ENCODE peak calls at places on chromosomes 3 and 15, in six cellular contexts. X is GM12892, U is GM12891, M is breast epithelium, F is A549, R is H54. A is an unnamed sample.

GRCh38 chr3:196341142-196341541 is 3.0 kb upstream of the TM4SF19 start:
- DNase-seq in X (no peak), U (no peak), M (no peak), F (no peak), R (peak), A (peak)

GRCh38 chr3:172522871-172523818 is at the start of gene TNFSF10:
- DNase-seq in X (peak), U (peak), M (peak), F (no peak), R (peak), A (peak)

GRCh38 chr15:92018535-92019239 is 165.2 kb downstream of the SLCO3A1 start:
- DNase-seq in X (no peak), U (no peak), M (no peak), F (no peak), R (no peak), A (peak)

GRCh38 chr3:160400631-160401150 is 1.2 kb downstream of the SMC4 start:
- DNase-seq in X (peak), U (no peak), M (no peak), F (no peak), R (no peak), A (peak)

GRCh38 chr15:63439536-63440264 is 58.1 kb upstream of the CA12 start:
- DNase-seq in X (no peak), U (no peak), M (no peak), F (no peak), R (peak), A (no peak)

GRCh38 chr3:112605285-112605684 is 35.7 kb downstream of the CCDC80 start:
- DNase-seq in X (no peak), U (no peak), M (no peak), F (no peak), R (peak), A (no peak)

GRCh38 chr3:175940881-175941280 is 1081.7 kb downstream of the NAALADL2 start:
- DNase-seq in X (no peak), U (no peak), M (no peak), F (no peak), R (no peak), A (no peak)

GRCh38 chr3:152305075-152305474 is 36.3 kb downstream of the MBNL1 start:
- DNase-seq in X (no peak), U (no peak), M (no peak), F (no peak), R (no peak), A (no peak)

GRCh38 chr3:42010530-42010929 is 48.6 kb upstream of the ULK4 start:
- DNase-seq in X (no peak), U (no peak), M (no peak), F (no peak), R (no peak), A (no peak)

GRCh38 chr15:28901587-28901980 is 15.8 kb downstream of the APBA2 start:
- DNase-seq in X (no peak), U (no peak), M (peak), F (no peak), R (no peak), A (no peak)

GRCh38 chr15:33547876-33548275 is 237.1 kb downstream of the RYR3 start:
- DNase-seq in X (no peak), U (no peak), M (no peak), F (no peak), R (no peak), A (no peak)

GRCh38 chr3:39961404-39961693 is 151.9 kb downstream of the MYRIP start:
- DNase-seq in X (no peak), U (no peak), M (no peak), F (no peak), R (no peak), A (no peak)

GRCh38 chr3:186318135-186318534 is 43.9 kb downstream of the DGKG start:
- DNase-seq in X (no peak), U (no peak), M (no peak), F (no peak), R (no peak), A (no peak)

GRCh38 chr3:177973241-177973840 is 562.9 kb upstream of the KCNMB2 start:
- DNase-seq in X (no peak), U (no peak), M (no peak), F (no peak), R (no peak), A (no peak)

GRCh38 chr3:55852326-55852725 is 365.2 kb upstream of the WNT5A start:
- DNase-seq in X (no peak), U (no peak), M (no peak), F (no peak), R (no peak), A (no peak)

GRCh38 chr3:69753179-69753775 is 14.0 kb downstream of the MITF start:
- DNase-seq in X (no peak), U (no peak), M (no peak), F (no peak), R (no peak), A (no peak)

GRCh38 chr3:117633207-117633606 is 923.6 kb downstream of the TUSC7 start:
- DNase-seq in X (no peak), U (no peak), M (no peak), F (no peak), R (no peak), A (no peak)

GRCh38 chr3:139557041-139557440 is 17.5 kb upstream of the RBP1 start:
- DNase-seq in X (no peak), U (no peak), M (no peak), F (no peak), R (no peak), A (peak)

GRCh38 chr3:12181301-12181700 is 22.6 kb upstream of the TIMP4 start:
- DNase-seq in X (no peak), U (no peak), M (no peak), F (no peak), R (no peak), A (no peak)

GRCh38 chr3:188489639-188490405 is 335.9 kb downstream of the LPP start:
- DNase-seq in X (no peak), U (no peak), M (no peak), F (no peak), R (no peak), A (no peak)

GRCh38 chr3:197432407-197433127 is 123.2 kb downstream of the BDH1 start:
- DNase-seq in X (no peak), U (no peak), M (no peak), F (no peak), R (no peak), A (peak)

GRCh38 chr3:120848503-120848902 is 59.5 kb upstream of the STXBP5L start:
- DNase-seq in X (no peak), U (no peak), M (no peak), F (no peak), R (no peak), A (no peak)

GRCh38 chr15:98856540-98856907 is 151.1 kb downstream of the PGPEP1L start:
- DNase-seq in X (no peak), U (no peak), M (no peak), F (no peak), R (no peak), A (no peak)

GRCh38 chr15:50058231-50058630 is 60.8 kb downstream of the ATP8B4 start:
- DNase-seq in X (no peak), U (no peak), M (no peak), F (no peak), R (no peak), A (no peak)

GRCh38 chr3:14289590-14290453 is 111.2 kb downstream of the LSM3 start:
- DNase-seq in X (no peak), U (no peak), M (no peak), F (peak), R (peak), A (peak)

GRCh38 chr3:20511863-20512262 is 325.9 kb upstream of the SGO1 start:
- DNase-seq in X (no peak), U (peak), M (no peak), F (peak), R (peak), A (peak)

GRCh38 chr3:64157150-64158035 is 67.9 kb downstream of the PRICKLE2 start:
- DNase-seq in X (no peak), U (no peak), M (no peak), F (no peak), R (no peak), A (no peak)

GRCh38 chr15:31238369-31238768 is 88.3 kb upstream of the KLF13 start:
- DNase-seq in X (no peak), U (no peak), M (no peak), F (no peak), R (no peak), A (no peak)

GRCh38 chr3:38005076-38006020 is 14.8 kb downstream of the VILL start:
- DNase-seq in X (no peak), U (no peak), M (peak), F (no peak), R (no peak), A (peak)

GRCh38 chr3:47573190-47574172 is 5.2 kb downstream of the CSPG5 start:
- DNase-seq in X (no peak), U (no peak), M (no peak), F (no peak), R (no peak), A (no peak)

GRCh38 chr15:25169318-25169717 is 214.5 kb downstream of the SNRPN start:
- DNase-seq in X (no peak), U (no peak), M (peak), F (no peak), R (no peak), A (peak)

GRCh38 chr3:51338632-51339031 is 46.5 kb upstream of the MANF start:
- DNase-seq in X (no peak), U (no peak), M (no peak), F (no peak), R (no peak), A (no peak)

GRCh38 chr3:135148431-135148830 is 353.4 kb downstream of the EPHB1 start:
- DNase-seq in X (no peak), U (no peak), M (no peak), F (no peak), R (no peak), A (peak)
- TF ChIP-seq POLR2A in X (no peak), U (no peak), M (no peak), F (no peak), R (no peak), A (no peak)

GRCh38 chr15:65304393-65305143 is at the start of gene RNU5B-1:
- DNase-seq in X (peak), U (no peak), M (no peak), F (peak), R (no peak), A (peak)
- TF ChIP-seq POLR2A in X (peak), U (peak), M (peak), F (peak), R (peak), A (peak)

DNA sequence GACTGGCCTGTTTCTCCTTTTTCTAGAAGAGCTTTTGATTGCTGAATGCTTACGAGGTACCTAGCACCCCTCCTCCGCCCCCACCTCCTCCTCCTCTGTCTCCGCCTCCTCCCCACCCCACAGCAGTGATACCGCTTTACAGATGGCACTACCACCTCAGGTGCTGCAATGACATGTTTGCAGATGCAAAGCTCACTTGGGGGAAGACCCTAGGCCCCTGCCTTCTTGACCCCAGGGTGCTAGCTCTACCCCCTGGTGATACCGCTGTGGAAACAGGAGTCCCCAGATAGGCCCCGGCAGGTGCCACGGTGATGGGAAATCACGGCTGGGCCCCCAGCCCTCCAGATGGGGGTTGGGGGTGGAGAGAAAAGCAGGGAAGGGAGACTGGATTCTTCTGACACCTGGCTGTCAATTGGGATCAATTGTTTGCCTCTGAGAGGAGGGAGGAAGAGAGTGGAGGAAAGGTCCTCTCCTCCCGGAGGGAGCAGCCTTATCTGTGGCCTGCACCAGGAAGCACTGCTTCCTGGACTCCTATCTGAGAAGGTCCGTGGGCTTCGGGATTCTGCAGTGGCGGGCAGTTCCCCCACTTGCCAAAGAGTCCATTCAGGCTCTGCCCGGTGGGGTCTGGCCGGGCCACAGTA is 37.6 kb downstream of the DNASE1L3 start:
- DNase-seq in X (no peak), U (no peak), M (no peak), F (no peak), R (no peak), A (no peak)
- TF ChIP-seq POLR2A in X (no peak), U (no peak), M (no peak), F (no peak), R (no peak), A (no peak)

GRCh38 chr3:170064108-170064507 is 26.3 kb downstream of the GPR160 start:
- DNase-seq in X (no peak), U (no peak), M (no peak), F (no peak), R (no peak), A (no peak)
- TF ChIP-seq POLR2A in X (no peak), U (no peak), M (no peak), F (no peak), R (no peak), A (no peak)

GRCh38 chr3:43691120-43692002 is 623 bp downstream of the ABHD5 start:
- DNase-seq in X (peak), U (peak), M (peak), F (peak), R (peak), A (peak)
- TF ChIP-seq POLR2A in X (no peak), U (no peak), M (no peak), F (peak), R (peak), A (no peak)

DNA sequence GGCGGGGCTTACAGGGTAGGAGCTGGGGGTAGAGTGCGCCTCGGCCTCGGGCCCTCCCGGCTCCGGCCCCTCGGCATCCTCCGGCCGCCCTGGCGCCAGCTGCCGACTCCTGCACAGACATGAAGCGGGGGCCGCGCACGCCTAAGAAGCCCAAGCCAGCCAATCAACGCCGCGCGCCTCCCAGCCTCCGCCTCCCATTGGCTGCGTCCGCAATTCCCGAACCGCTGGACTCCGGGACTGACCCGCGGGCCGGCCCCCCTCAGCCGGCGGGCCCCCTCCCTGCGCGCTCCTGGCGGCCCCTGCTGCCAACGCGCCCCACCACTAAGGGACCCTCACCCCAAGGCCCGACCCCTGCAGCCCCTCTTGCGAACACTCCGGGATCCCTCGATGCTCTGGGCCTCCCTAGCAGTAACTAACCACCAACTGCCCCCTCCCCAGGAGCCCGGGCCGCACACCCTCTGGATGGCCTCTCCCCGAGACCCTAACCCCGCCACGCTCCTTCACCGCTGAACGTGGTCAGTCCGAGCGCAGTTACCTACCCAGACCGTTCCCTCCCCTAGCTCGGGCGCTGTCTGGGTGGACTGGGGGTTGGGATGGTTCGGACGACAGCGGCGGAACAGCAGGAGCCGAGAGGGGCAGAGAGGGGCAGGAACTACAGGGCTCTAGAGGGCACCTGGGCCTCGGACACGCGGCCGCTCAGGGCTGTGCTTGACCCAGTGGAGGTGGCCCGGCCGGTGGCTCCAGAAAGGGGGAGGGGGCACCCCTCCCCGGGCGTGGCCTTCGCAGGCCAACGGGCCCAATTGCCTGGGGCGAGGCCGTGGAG is 5.0 kb downstream of the GATA2 start:
- DNase-seq in X (peak), U (peak), M (peak), F (peak), R (peak), A (peak)
- TF ChIP-seq POLR2A in X (no peak), U (no peak), M (no peak), F (peak), R (peak), A (peak)

GRCh38 chr3:150409527-150410310 is 1.6 kb downstream of the TSC22D2 start:
- DNase-seq in X (peak), U (peak), M (peak), F (peak), R (no peak), A (peak)

GRCh38 chr3:150409125-150409526 is 1.0 kb downstream of the TSC22D2 start:
- DNase-seq in X (no peak), U (no peak), M (no peak), F (no peak), R (no peak), A (no peak)

GRCh38 chr3:150407818-150408231 is 273 bp upstream of the TSC22D2 start:
- DNase-seq in X (no peak), U (no peak), M (no peak), F (peak), R (no peak), A (no peak)

GRCh38 chr3:150407051-150407817 is 864 bp upstream of the TSC22D2 start:
- DNase-seq in X (no peak), U (no peak), M (no peak), F (no peak), R (no peak), A (no peak)

GRCh38 chr3:150408232-150409124 is at the start of gene TSC22D2:
- DNase-seq in X (peak), U (peak), M (peak), F (peak), R (peak), A (peak)
- TF ChIP-seq POLR2A in X (no peak), U (no peak), M (peak), F (peak), R (peak), A (peak)

GRCh38 chr3:100454684-100455083 is 37.7 kb upstream of the TMEM45A start:
- DNase-seq in X (no peak), U (no peak), M (no peak), F (no peak), R (no peak), A (no peak)
- TF ChIP-seq POLR2A in X (no peak), U (no peak), M (no peak), F (no peak), R (no peak), A (no peak)

GRCh38 chr15:40807028-40807887 is at the start of the genes DNAJC17 and ZFYVE19:
- DNase-seq in X (peak), U (peak), M (peak), F (peak), R (peak), A (peak)
- TF ChIP-seq POLR2A in X (peak), U (peak), M (peak), F (peak), R (peak), A (peak)

GRCh38 chr3:141367038-141367730 is 1.1 kb upstream of the ZBTB38 start:
- DNase-seq in X (no peak), U (no peak), M (peak), F (no peak), R (peak), A (no peak)
- TF ChIP-seq POLR2A in X (peak), U (no peak), M (no peak), F (no peak), R (peak), A (no peak)